ENCODE peak calls at places on chromosomes 5 and 9, in six cellular contexts. M is BJ; L is PC-9; U is left lung; V is CD8-positive, alpha-beta T cell; I is PC-3. H is an unnamed sample.

GRCh38 chr9:92141144-92142129 is 26.2 kb upstream of the SPTLC1 start:
- DNase-seq in V (no peak), U (no peak), L (no peak), I (peak; percentile 16), M (no peak), H (peak; percentile 16)

GRCh38 chr9:89465726-89466308 is 32.1 kb downstream of the SEMA4D start:
- DNase-seq in L (no peak), I (no peak), M (no peak), U (no peak), V (no peak), H (no peak)

GRCh38 chr5:957730-958485 is 50.7 kb upstream of the NKD2 start:
- DNase-seq in M (no peak), V (no peak), L (no peak), I (peak; percentile 15), U (no peak), H (no peak)

GRCh38 chr5:57889558-57889957 is 406.9 kb upstream of the ACTBL2 start:
- DNase-seq in L (peak; percentile 69), M (peak; percentile 14), I (peak; percentile 75), U (no peak), V (no peak), H (no peak)

GRCh38 chr5:9316733-9317132 is 229.1 kb downstream of the SEMA5A start:
- DNase-seq in M (no peak), L (peak; percentile 94), U (no peak), V (no peak), I (peak; percentile 75), H (no peak)

GRCh38 chr5:124538196-124538595 is 208.2 kb downstream of the ZNF608 start:
- DNase-seq in U (no peak), M (no peak), L (no peak), V (no peak), I (no peak), H (no peak)

GRCh38 chr5:40464461-40464860 is 215.3 kb upstream of the PTGER4 start:
- DNase-seq in V (no peak), I (peak; percentile 78), L (peak; percentile 9), U (no peak), M (no peak), H (no peak)

GRCh38 chr9:136059321-136059791 is 35.7 kb downstream of the NACC2 start:
- DNase-seq in M (no peak), U (no peak), V (no peak), L (no peak), I (no peak), H (no peak)

GRCh38 chr5:105639511-105639910 is 2031.2 kb downstream of the EFNA5 start:
- DNase-seq in V (no peak), U (no peak), L (no peak), I (no peak), M (no peak), H (no peak)

GRCh38 chr5:77012601-77013000 is 17.6 kb upstream of the AGGF1 start:
- DNase-seq in U (no peak), M (no peak), I (peak; percentile 59), V (no peak), L (peak; percentile 43), H (no peak)

GRCh38 chr5:1199649-1200494 is 1.5 kb upstream of the SLC6A19 start:
- DNase-seq in U (peak; percentile 10), I (no peak), M (no peak), L (no peak), V (no peak), H (no peak)

GRCh38 chr9:86766912-86767311 is 180.4 kb downstream of the GAS1 start:
- DNase-seq in V (no peak), U (no peak), M (peak; percentile 55), I (peak; percentile 66), L (peak; percentile 95), H (no peak)

GRCh38 chr5:67774796-67775195 is 440.8 kb upstream of the PIK3R1 start:
- DNase-seq in M (no peak), U (no peak), L (no peak), V (no peak), I (no peak), H (no peak)

GRCh38 chr9:2014696-2015580 is at the start of gene SMARCA2:
- DNase-seq in V (peak; percentile 96), L (peak; percentile 82), M (peak; percentile 84), I (peak; percentile 93), U (peak; percentile 99), H (peak; percentile 97)
- H3K27me3 ChIP-seq in V (no peaks in the 10 kb centered on the region), L (no peaks in the 10 kb centered on the region), M (no peaks in the 10 kb centered on the region), I (no peaks in the 10 kb centered on the region), U (no peaks in the 10 kb centered on the region), H (no peaks in the 10 kb centered on the region)

DNA sequence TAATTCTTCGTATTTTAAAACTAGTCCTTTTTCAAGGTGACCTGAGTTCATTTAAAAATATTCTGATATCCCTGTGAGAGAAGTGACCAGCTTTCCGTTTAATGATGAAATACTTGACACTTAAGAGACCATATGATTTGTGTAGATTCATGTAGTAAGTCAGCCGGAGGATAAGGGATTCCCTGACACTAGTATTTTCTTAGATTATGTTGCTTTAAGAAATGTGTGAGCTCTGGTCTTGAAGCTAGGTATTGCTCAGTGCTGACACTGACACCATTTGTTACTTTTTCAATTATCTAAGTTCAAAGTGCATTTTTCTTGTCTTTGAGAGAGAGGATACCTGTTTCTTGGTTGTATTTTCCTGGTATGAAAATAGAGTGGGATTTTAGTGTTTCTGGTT is 4.2 kb downstream of the NIPBL start:
- DNase-seq in L (no peak), I (no peak), M (no peak), V (no peak), U (no peak), H (no peak)
- TF ChIP-seq CTCF in L (no peak), I (no peak), M (no peak), V (no peak), U (no peak), H (no peak)

GRCh38 chr9:132514011-132514744 is 68.2 kb upstream of the BARHL1 start:
- DNase-seq in I (no peak), V (no peak), U (no peak), L (no peak), M (no peak), H (no peak)

GRCh38 chr9:132514821-132515220 is 67.6 kb upstream of the BARHL1 start:
- DNase-seq in I (no peak), L (no peak), V (no peak), M (no peak), U (no peak), H (no peak)

GRCh38 chr9:132516301-132516700 is 66.1 kb upstream of the BARHL1 start:
- DNase-seq in U (no peak), M (no peak), I (no peak), V (no peak), L (no peak), H (no peak)

GRCh38 chr9:132511191-132511999 is 71.0 kb upstream of the BARHL1 start:
- DNase-seq in I (no peak), L (no peak), M (no peak), V (no peak), U (no peak), H (no peak)

GRCh38 chr9:132513416-132513815 is 69.0 kb upstream of the BARHL1 start:
- DNase-seq in L (no peak), U (no peak), I (no peak), M (no peak), V (no peak), H (no peak)
- H3K27me3 ChIP-seq in L (peaks cover 94% of the 10 kb centered on the region), U (peaks cover 78% of the 10 kb centered on the region), I (peaks cover 10% of the 10 kb centered on the region), M (peaks cover 6% of the 10 kb centered on the region), V (no peaks in the 10 kb centered on the region), H (peaks cover 35% of the 10 kb centered on the region)

GRCh38 chr9:72628191-72628590 is 106.8 kb downstream of the TMC1 start:
- DNase-seq in M (peak; percentile 49), L (no peak), I (no peak), V (no peak), U (no peak), H (no peak)
- TF ChIP-seq CTCF in M (no peak), L (no peak), I (no peak), V (no peak), U (no peak), H (no peak)

DNA sequence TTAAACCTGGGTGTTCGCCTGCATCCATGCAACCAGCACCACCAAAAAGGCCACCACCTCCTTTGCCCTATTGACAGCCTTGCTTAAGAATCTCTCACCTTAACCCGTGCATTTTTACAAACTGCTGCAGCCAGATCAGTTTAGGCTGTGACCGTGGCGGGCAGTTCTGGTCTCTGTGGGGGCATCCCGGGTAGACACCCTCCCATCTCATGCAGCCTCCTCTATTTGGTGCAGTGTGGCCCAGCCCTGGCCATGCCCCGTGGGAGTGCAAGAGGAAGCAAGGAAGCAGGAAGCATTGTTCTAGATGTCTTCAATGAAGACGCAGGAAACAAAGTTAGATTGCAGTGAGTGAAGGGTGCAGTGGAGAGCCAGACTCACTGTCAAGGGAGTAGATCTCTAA is 108.8 kb upstream of the MVB12B start:
- DNase-seq in U (no peak), M (no peak), L (no peak), I (no peak), V (no peak), H (no peak)
- H3K27me3 ChIP-seq in U (peaks cover 57% of the 10 kb centered on the region), M (peaks cover 15% of the 10 kb centered on the region), L (peaks cover 84% of the 10 kb centered on the region), I (peaks cover 19% of the 10 kb centered on the region), V (no peaks in the 10 kb centered on the region), H (no peaks in the 10 kb centered on the region)

GRCh38 chr9:36798350-36799065 is 225.8 kb downstream of the MELK start:
- DNase-seq in L (no peak), V (no peak), I (peak; percentile 48), M (no peak), U (no peak), H (no peak)
- TF ChIP-seq CTCF in L (peak; percentile 42), V (no peak), I (peak; percentile 51), M (no peak), U (no peak), H (no peak)

GRCh38 chr5:138093036-138093435 is 9.2 kb downstream of the WNT8A start:
- DNase-seq in U (no peak), I (no peak), M (no peak), L (no peak), V (no peak), H (no peak)

GRCh38 chr5:138096363-138096762 is 12.5 kb downstream of the WNT8A start:
- DNase-seq in U (no peak), L (no peak), I (no peak), M (no peak), V (no peak), H (no peak)

GRCh38 chr5:138095100-138095907 is 11.5 kb downstream of the WNT8A start:
- DNase-seq in U (no peak), I (no peak), L (no peak), V (no peak), M (no peak), H (no peak)

GRCh38 chr5:138091685-138092084 is 7.9 kb downstream of the WNT8A start:
- DNase-seq in M (no peak), V (no peak), U (no peak), L (no peak), I (no peak), H (no peak)

GRCh38 chr5:138092301-138092700 is 8.5 kb downstream of the WNT8A start:
- DNase-seq in I (no peak), V (no peak), U (no peak), M (no peak), L (no peak), H (no peak)
- H3K27me3 ChIP-seq in I (no peaks in the 10 kb centered on the region), V (no peaks in the 10 kb centered on the region), U (peaks cover 5% of the 10 kb centered on the region), M (peaks cover 12% of the 10 kb centered on the region), L (no peaks in the 10 kb centered on the region), H (peaks cover 2% of the 10 kb centered on the region)

H was measured in breast epithelium.